ENCODE peak calls at places on chromosomes 3 and 15, in nine cellular contexts. One of them, this sample, is unnamed.

GRCh38 chr3:44848634-44849033 is 13.1 kb upstream of the TMEM42 start:
- DNase-seq in HS-5: no peak
- DNase-seq in effector memory CD4-positive, alpha-beta T cell: no peak
- DNase-seq in head of caudate nucleus: no peak
- DNase-seq in effector CD4-positive, alpha-beta T cell: no peak
- DNase-seq in ureter: no peak
- DNase-seq in nephron progenitor cell: no peak
- DNase-seq in HCT116: no peak
- DNase-seq in lower lobe of right lung: no peak
- DNase-seq in this sample: no peak

GRCh38 chr3:45988100-45988761 is 7.4 kb downstream of the FYCO1 start:
- DNase-seq in HS-5: no peak
- DNase-seq in effector memory CD4-positive, alpha-beta T cell: no peak
- DNase-seq in head of caudate nucleus: no peak
- DNase-seq in effector CD4-positive, alpha-beta T cell: no peak
- DNase-seq in ureter: no peak
- DNase-seq in nephron progenitor cell: no peak
- DNase-seq in HCT116: no peak
- DNase-seq in lower lobe of right lung: no peak
- DNase-seq in this sample: no peak

GRCh38 chr3:4401441-4401840 is 65.6 kb downstream of the SUMF1 start:
- DNase-seq in HS-5: no peak
- DNase-seq in effector memory CD4-positive, alpha-beta T cell: no peak
- DNase-seq in head of caudate nucleus: no peak
- DNase-seq in effector CD4-positive, alpha-beta T cell: no peak
- DNase-seq in ureter: no peak
- DNase-seq in nephron progenitor cell: no peak
- DNase-seq in HCT116: no peak
- DNase-seq in lower lobe of right lung: no peak
- DNase-seq in this sample: no peak

GRCh38 chr3:45683417-45684326 is 5.5 kb upstream of the SACM1L start:
- DNase-seq in HS-5: no peak
- DNase-seq in effector memory CD4-positive, alpha-beta T cell: no peak
- DNase-seq in head of caudate nucleus: no peak
- DNase-seq in effector CD4-positive, alpha-beta T cell: no peak
- DNase-seq in ureter: no peak
- DNase-seq in nephron progenitor cell: no peak
- DNase-seq in HCT116: no peak
- DNase-seq in lower lobe of right lung: no peak
- DNase-seq in this sample: no peak

GRCh38 chr3:149224736-149225594 is 3.3 kb upstream of the CP start:
- DNase-seq in HS-5: peak
- DNase-seq in effector memory CD4-positive, alpha-beta T cell: peak
- DNase-seq in head of caudate nucleus: no peak
- DNase-seq in effector CD4-positive, alpha-beta T cell: no peak
- DNase-seq in ureter: no peak
- DNase-seq in nephron progenitor cell: no peak
- DNase-seq in HCT116: no peak
- DNase-seq in lower lobe of right lung: no peak
- DNase-seq in this sample: no peak

GRCh38 chr15:23801881-23802280 is 114.8 kb upstream of the NDN start:
- DNase-seq in HS-5: no peak
- DNase-seq in effector memory CD4-positive, alpha-beta T cell: no peak
- DNase-seq in head of caudate nucleus: no peak
- DNase-seq in effector CD4-positive, alpha-beta T cell: no peak
- DNase-seq in ureter: no peak
- DNase-seq in nephron progenitor cell: no peak
- DNase-seq in HCT116: no peak
- DNase-seq in lower lobe of right lung: no peak
- DNase-seq in this sample: no peak

GRCh38 chr15:85689729-85690128 is 105.0 kb downstream of the KLHL25 start:
- DNase-seq in HS-5: no peak
- DNase-seq in effector memory CD4-positive, alpha-beta T cell: peak
- DNase-seq in head of caudate nucleus: peak
- DNase-seq in effector CD4-positive, alpha-beta T cell: peak
- DNase-seq in ureter: peak
- DNase-seq in nephron progenitor cell: peak
- DNase-seq in HCT116: no peak
- DNase-seq in lower lobe of right lung: peak
- DNase-seq in this sample: no peak

GRCh38 chr3:97930018-97930417 is 42.2 kb downstream of the RIOX2 start:
- DNase-seq in HS-5: no peak
- DNase-seq in effector memory CD4-positive, alpha-beta T cell: no peak
- DNase-seq in head of caudate nucleus: no peak
- DNase-seq in effector CD4-positive, alpha-beta T cell: no peak
- DNase-seq in ureter: no peak
- DNase-seq in nephron progenitor cell: no peak
- DNase-seq in HCT116: no peak
- DNase-seq in lower lobe of right lung: no peak
- DNase-seq in this sample: no peak

GRCh38 chr3:196942915-196943277 is 568 bp upstream of the NCBP2 start:
- DNase-seq in HS-5: no peak
- DNase-seq in effector memory CD4-positive, alpha-beta T cell: no peak
- DNase-seq in head of caudate nucleus: no peak
- DNase-seq in effector CD4-positive, alpha-beta T cell: no peak
- DNase-seq in ureter: no peak
- DNase-seq in nephron progenitor cell: peak
- DNase-seq in HCT116: no peak
- DNase-seq in lower lobe of right lung: no peak
- DNase-seq in this sample: peak

GRCh38 chr15:38059665-38060064 is 125.2 kb downstream of the TMCO5A start:
- DNase-seq in HS-5: no peak
- DNase-seq in effector memory CD4-positive, alpha-beta T cell: no peak
- DNase-seq in head of caudate nucleus: no peak
- DNase-seq in effector CD4-positive, alpha-beta T cell: no peak
- DNase-seq in ureter: no peak
- DNase-seq in nephron progenitor cell: no peak
- DNase-seq in HCT116: no peak
- DNase-seq in lower lobe of right lung: no peak
- DNase-seq in this sample: no peak

GRCh38 chr3:27326211-27326948 is 42.8 kb downstream of the NEK10 start:
- DNase-seq in HS-5: peak
- DNase-seq in effector memory CD4-positive, alpha-beta T cell: no peak
- DNase-seq in head of caudate nucleus: no peak
- DNase-seq in effector CD4-positive, alpha-beta T cell: no peak
- DNase-seq in ureter: no peak
- DNase-seq in nephron progenitor cell: no peak
- DNase-seq in HCT116: no peak
- DNase-seq in lower lobe of right lung: no peak
- DNase-seq in this sample: no peak

GRCh38 chr3:181369637-181370036 is 342.1 kb upstream of the SOX2 start:
- DNase-seq in HS-5: no peak
- DNase-seq in effector memory CD4-positive, alpha-beta T cell: no peak
- DNase-seq in head of caudate nucleus: no peak
- DNase-seq in effector CD4-positive, alpha-beta T cell: no peak
- DNase-seq in ureter: no peak
- DNase-seq in nephron progenitor cell: no peak
- DNase-seq in HCT116: no peak
- DNase-seq in lower lobe of right lung: no peak
- DNase-seq in this sample: no peak

GRCh38 chr3:79306939-79307590 is 460.7 kb downstream of the ROBO1 start:
- DNase-seq in HS-5: no peak
- DNase-seq in effector memory CD4-positive, alpha-beta T cell: no peak
- DNase-seq in head of caudate nucleus: no peak
- DNase-seq in effector CD4-positive, alpha-beta T cell: no peak
- DNase-seq in ureter: no peak
- DNase-seq in nephron progenitor cell: peak
- DNase-seq in HCT116: no peak
- DNase-seq in lower lobe of right lung: no peak
- DNase-seq in this sample: no peak

GRCh38 chr15:74794970-74795349 is 13.1 kb downstream of the CSK start:
- DNase-seq in HS-5: no peak
- DNase-seq in effector memory CD4-positive, alpha-beta T cell: no peak
- DNase-seq in head of caudate nucleus: no peak
- DNase-seq in effector CD4-positive, alpha-beta T cell: no peak
- DNase-seq in ureter: no peak
- DNase-seq in nephron progenitor cell: no peak
- DNase-seq in HCT116: no peak
- DNase-seq in lower lobe of right lung: no peak
- DNase-seq in this sample: no peak